ENCODE peak calls at places on chromosomes 13 and 19, in four cellular contexts. S is H1, C is K562, F is GM12878. Y is an unnamed sample.

GRCh38 chr19:16266586-16266942 is 58.1 kb upstream of the KLF2 start:
- DNase-seq in S (no peak), C (no peak), F (no peak), Y (no peak)

GRCh38 chr19:35041548-35042055 is at the start of gene HPN:
- DNase-seq in S (peak; percentile 86), C (peak; percentile 69), F (no peak), Y (peak; percentile 77)

GRCh38 chr19:3607398-3608078 is 863 bp upstream of the TBXA2R start:
- DNase-seq in S (peak; percentile 77), C (peak; percentile 64), F (no peak), Y (no peak)

GRCh38 chr19:39409886-39410619 is 2.4 kb upstream of the PLEKHG2 start:
- DNase-seq in S (peak; percentile 67), C (peak; percentile 43), F (no peak), Y (peak; percentile 25)

GRCh38 chr13:73803997-73804396 is 330.2 kb downstream of the KLF12 start:
- DNase-seq in S (no peak), C (no peak), F (no peak), Y (no peak)

GRCh38 chr19:46821512-46822359 is 28.9 kb downstream of the AP2S1 start:
- DNase-seq in S (no peak), C (no peak), F (no peak), Y (no peak)

GRCh38 chr13:26968431-26969335 is 202.9 kb downstream of the USP12 start:
- DNase-seq in S (no peak), C (no peak), F (no peak), Y (peak; percentile 94)

GRCh38 chr13:91362908-91363307 is 15.4 kb downstream of the MIR17HG start:
- DNase-seq in S (no peak), C (no peak), F (no peak), Y (peak; percentile 71)

GRCh38 chr13:85314686-85315085 is 484.5 kb downstream of the SLITRK6 start:
- DNase-seq in S (no peak), C (no peak), F (no peak), Y (no peak)

GRCh38 chr13:39515231-39515630 is 87.8 kb downstream of the LHFPL6 start:
- DNase-seq in S (no peak), C (no peak), F (no peak), Y (no peak)

GRCh38 chr13:110228936-110229904 is 77.7 kb downstream of the COL4A1 start:
- DNase-seq in S (no peak), C (no peak), F (no peak), Y (no peak)

GRCh38 chr19:5567971-5568407 is 236 bp upstream of the TINCR start:
- DNase-seq in S (no peak), C (no peak), F (no peak), Y (no peak)

GRCh38 chr19:45361608-45362007 is 8.8 kb downstream of the ERCC2 start:
- DNase-seq in S (no peak), C (no peak), F (no peak), Y (no peak)

GRCh38 chr13:108981407-108981806 is 352.0 kb downstream of the MYO16 start:
- DNase-seq in S (no peak), C (no peak), F (no peak), Y (no peak)

GRCh38 chr13:20461481-20461859 is 64.2 kb downstream of the CRYL1 start:
- DNase-seq in S (no peak), C (no peak), F (no peak), Y (no peak)

GRCh38 chr13:111904701-111905608 is 162.0 kb upstream of the SOX1 start:
- DNase-seq in S (peak; percentile 45), C (peak; percentile 74), F (no peak), Y (no peak)

GRCh38 chr13:86725105-86725504 is 925.9 kb upstream of the SLITRK6 start:
- DNase-seq in S (no peak), C (no peak), F (no peak), Y (no peak)

GRCh38 chr13:21458457-21458815 is 667 bp downstream of the ZDHHC20 start:
- DNase-seq in S (peak; percentile 62), C (peak; percentile 22), F (no peak), Y (no peak)

GRCh38 chr13:62168891-62169290 is 753.2 kb upstream of the PCDH20 start:
- DNase-seq in S (no peak), C (no peak), F (no peak), Y (no peak)

GRCh38 chr19:14786421-14786851 is 8.1 kb upstream of the ADGRE2 start:
- DNase-seq in S (peak; percentile 90), C (peak; percentile 74), F (no peak), Y (no peak)

GRCh38 chr19:50214699-50215543 is 11.5 kb downstream of the MYH14 start:
- DNase-seq in S (peak; percentile 53), C (no peak), F (no peak), Y (no peak)

GRCh38 chr13:29594710-29595379 is 643 bp downstream of the SLC7A1 start:
- DNase-seq in S (no peak), C (peak; percentile 67), F (no peak), Y (no peak)

GRCh38 chr13:65746522-65746921 is 1483.6 kb downstream of the PCDH9 start:
- DNase-seq in S (no peak), C (no peak), F (no peak), Y (no peak)

GRCh38 chr13:51550151-51550550 is 34.1 kb upstream of the WDFY2 start:
- DNase-seq in S (no peak), C (no peak), F (no peak), Y (no peak)

GRCh38 chr13:98923641-98924397 is 54.0 kb downstream of the DOCK9 start:
- DNase-seq in S (no peak), C (no peak), F (no peak), Y (no peak)

GRCh38 chr13:106433066-106433465 is 102.4 kb downstream of the EFNB2 start:
- DNase-seq in S (no peak), C (no peak), F (no peak), Y (no peak)

GRCh38 chr13:102012299-102013293 is 389.3 kb downstream of the FGF14 start:
- DNase-seq in S (no peak), C (no peak), F (no peak), Y (no peak)

GRCh38 chr19:38005224-38005614 is 98.2 kb downstream of the SIPA1L3 start:
- DNase-seq in S (no peak), C (no peak), F (no peak), Y (no peak)
- H3K4me3 ChIP-seq in S (no peak overlapping the region), C (no peak overlapping the region), F (no peak overlapping the region), Y (no peak overlapping the region)

DNA sequence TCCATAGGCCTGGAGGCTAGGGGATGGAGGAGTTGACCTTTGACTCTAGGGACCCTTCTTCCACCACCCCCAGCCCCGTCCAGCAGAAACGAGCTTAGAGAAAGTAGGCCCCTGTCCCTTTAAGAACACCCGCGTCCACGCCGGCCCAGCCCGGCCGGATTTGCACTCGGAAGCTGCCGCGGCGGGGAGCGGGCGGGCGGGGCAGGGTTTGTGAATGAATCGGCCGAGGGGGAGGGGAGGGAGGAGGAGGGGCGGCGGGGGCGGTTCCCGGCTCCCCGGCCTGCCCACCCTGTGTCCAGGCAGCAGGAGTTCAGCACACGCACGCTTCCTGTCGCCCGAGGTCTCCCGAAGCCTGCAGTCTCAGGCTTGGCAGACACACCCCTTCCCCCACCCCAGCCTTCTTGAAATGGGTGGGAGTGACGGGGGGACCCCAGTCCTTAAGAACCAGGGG is 1.5 kb downstream of the UNC13A start:
- DNase-seq in S (peak; percentile 85), C (peak; percentile 86), F (no peak), Y (no peak)
- TF ChIP-seq BRCA1 in S (no peak), C (no peak), F (no peak), Y (no peak)

DNA sequence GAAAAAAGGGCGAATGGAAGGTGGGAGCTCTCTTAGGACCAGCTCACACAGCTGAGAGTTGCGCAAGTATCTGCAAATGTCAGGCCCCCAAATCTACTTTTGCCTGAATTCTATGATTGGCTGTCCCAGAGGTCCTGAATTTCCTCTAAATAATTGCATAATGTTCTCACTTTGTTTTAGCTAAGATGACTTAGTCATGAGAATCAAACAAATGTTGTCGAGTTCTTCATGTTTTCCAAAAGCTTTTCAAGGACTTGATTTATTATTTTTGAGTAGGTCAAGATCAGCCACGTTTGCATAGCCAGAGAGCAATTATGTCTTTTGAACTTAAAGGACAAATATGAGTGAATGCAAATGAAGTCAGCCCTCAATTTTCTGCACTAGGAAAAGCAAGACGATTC is 246.6 kb upstream of the MAB21L1 start:
- DNase-seq in S (no peak), C (no peak), F (no peak), Y (no peak)
- H3K4me3 ChIP-seq in S (no peak overlapping the region), C (no peak overlapping the region), F (no peak overlapping the region), Y (no peak overlapping the region)

GRCh38 chr13:94169783-94170513 is 309.5 kb downstream of the DCT start:
- DNase-seq in S (no peak), C (no peak), F (no peak), Y (no peak)
- TF ChIP-seq BRCA1 in S (no peak), C (no peak), F (no peak), Y (no peak)

GRCh38 chr19:55642153-55643002 is 1.1 kb upstream of the ZNF581 start:
- DNase-seq in S (peak; percentile 61), C (no peak), F (no peak), Y (no peak)

GRCh38 chr19:55644191-55644833 is 863 bp downstream of the ZNF581 start:
- DNase-seq in S (no peak), C (no peak), F (no peak), Y (no peak)

GRCh38 chr19:55643003-55643732 is at the start of gene ZNF581:
- DNase-seq in S (peak; percentile 90), C (no peak), F (peak; percentile 59), Y (peak; percentile 57)

GRCh38 chr19:55644842-55645511 is 1.5 kb downstream of the ZNF581 start:
- DNase-seq in S (no peak), C (no peak), F (no peak), Y (no peak)

GRCh38 chr19:55643733-55644116 is 276 bp downstream of the ZNF581 start:
- DNase-seq in S (no peak), C (peak; percentile 63), F (no peak), Y (no peak)
- H3K4me3 ChIP-seq in S (peak overlapping the region; percentile 85), C (peak overlapping the region; percentile 94), F (peak overlapping the region; percentile 95), Y (peak overlapping the region; percentile 96)